ENCODE peak calls at places on chromosomes 4 and X, in ten cellular contexts. One of them, this sample, is unnamed.

GRCh38 chrX:1545776-1546408 is 8.9 kb upstream of the P2RY8 start:
- DNase-seq in neural crest cell: no peak
- DNase-seq in NCI-H1105: no peak
- DNase-seq in Ammon's horn: no peak
- DNase-seq in endodermal cell: no peak
- DNase-seq in choroid plexus epithelial cell: no peak
- DNase-seq in fibroblast of pulmonary artery: no peak
- DNase-seq in caudate nucleus: no peak
- DNase-seq in HCEC 1CT: no peak
- DNase-seq in adipocyte: no peak
- DNase-seq in this sample: no peak

GRCh38 chrX:47093860-47094259 is 15.6 kb downstream of the RGN start:
- DNase-seq in neural crest cell: no peak
- DNase-seq in NCI-H1105: no peak
- DNase-seq in Ammon's horn: no peak
- DNase-seq in endodermal cell: no peak
- DNase-seq in choroid plexus epithelial cell: no peak
- DNase-seq in fibroblast of pulmonary artery: no peak
- DNase-seq in caudate nucleus: no peak
- DNase-seq in HCEC 1CT: no peak
- DNase-seq in adipocyte: no peak
- DNase-seq in this sample: no peak

GRCh38 chrX:13835825-13836224 is 18.9 kb upstream of the GPM6B start:
- DNase-seq in neural crest cell: no peak
- DNase-seq in NCI-H1105: no peak
- DNase-seq in Ammon's horn: no peak
- DNase-seq in endodermal cell: no peak
- DNase-seq in choroid plexus epithelial cell: no peak
- DNase-seq in fibroblast of pulmonary artery: no peak
- DNase-seq in caudate nucleus: no peak
- DNase-seq in HCEC 1CT: no peak
- DNase-seq in adipocyte: no peak
- DNase-seq in this sample: no peak

GRCh38 chrX:40603446-40603845 is 19.8 kb upstream of the MPC1L start:
- DNase-seq in neural crest cell: no peak
- DNase-seq in NCI-H1105: no peak
- DNase-seq in Ammon's horn: peak; percentile 4
- DNase-seq in endodermal cell: no peak
- DNase-seq in choroid plexus epithelial cell: no peak
- DNase-seq in fibroblast of pulmonary artery: no peak
- DNase-seq in caudate nucleus: peak; percentile 7
- DNase-seq in HCEC 1CT: no peak
- DNase-seq in adipocyte: no peak
- DNase-seq in this sample: no peak

GRCh38 chr4:11741190-11741652 is 312.5 kb upstream of the HS3ST1 start:
- DNase-seq in neural crest cell: no peak
- DNase-seq in NCI-H1105: no peak
- DNase-seq in Ammon's horn: no peak
- DNase-seq in endodermal cell: no peak
- DNase-seq in choroid plexus epithelial cell: peak; percentile 43
- DNase-seq in fibroblast of pulmonary artery: no peak
- DNase-seq in caudate nucleus: no peak
- DNase-seq in HCEC 1CT: peak; percentile 8
- DNase-seq in adipocyte: peak; percentile 62
- DNase-seq in this sample: no peak

GRCh38 chrX:104315555-104315954 is 60.8 kb upstream of the ESX1 start:
- DNase-seq in neural crest cell: no peak
- DNase-seq in NCI-H1105: no peak
- DNase-seq in Ammon's horn: no peak
- DNase-seq in endodermal cell: no peak
- DNase-seq in choroid plexus epithelial cell: peak; percentile 28
- DNase-seq in fibroblast of pulmonary artery: peak; percentile 38
- DNase-seq in caudate nucleus: no peak
- DNase-seq in HCEC 1CT: peak; percentile 41
- DNase-seq in adipocyte: no peak
- DNase-seq in this sample: peak; percentile 86

GRCh38 chr4:152352215-152352614 is 183.7 kb downstream of the FBXW7 start:
- DNase-seq in neural crest cell: no peak
- DNase-seq in NCI-H1105: no peak
- DNase-seq in Ammon's horn: peak; percentile 4
- DNase-seq in endodermal cell: no peak
- DNase-seq in choroid plexus epithelial cell: peak; percentile 40
- DNase-seq in fibroblast of pulmonary artery: no peak
- DNase-seq in caudate nucleus: no peak
- DNase-seq in HCEC 1CT: no peak
- DNase-seq in adipocyte: peak; percentile 57
- DNase-seq in this sample: no peak

GRCh38 chr4:153252122-153252521 is 47.9 kb downstream of the TRIM2 start:
- DNase-seq in neural crest cell: no peak
- DNase-seq in NCI-H1105: no peak
- DNase-seq in Ammon's horn: no peak
- DNase-seq in endodermal cell: no peak
- DNase-seq in choroid plexus epithelial cell: no peak
- DNase-seq in fibroblast of pulmonary artery: no peak
- DNase-seq in caudate nucleus: no peak
- DNase-seq in HCEC 1CT: no peak
- DNase-seq in adipocyte: no peak
- DNase-seq in this sample: no peak

GRCh38 chrX:153537080-153537479 is 19.6 kb downstream of the ATP2B3 start:
- DNase-seq in neural crest cell: no peak
- DNase-seq in NCI-H1105: no peak
- DNase-seq in Ammon's horn: no peak
- DNase-seq in endodermal cell: no peak
- DNase-seq in choroid plexus epithelial cell: no peak
- DNase-seq in fibroblast of pulmonary artery: no peak
- DNase-seq in caudate nucleus: no peak
- DNase-seq in HCEC 1CT: no peak
- DNase-seq in adipocyte: no peak
- DNase-seq in this sample: no peak